ENCODE peak calls at places on chromosomes 16 and 17, in ten cellular contexts. K is fibroblast of the aortic adventitia; I is stomach; X is activated T-helper 1 cell treated with Interleukin-2 at 50 U/mL for 16 hours; N is right cardiac atrium; T is mesenchymal stem cell; R is A172; S is germinal center; O is activated CD4-positive, alpha-beta T cell treated with anti-CD3 and anti-CD28 coated beads for 48 hours; E is caudate nucleus. B is an unnamed sample.

GRCh38 chr17:43758086-43758485 is 505 bp downstream of the SOST start:
- DNase-seq in K (no peak), E (no peak), I (no peak), X (no peak), T (no peak), S (no peak), O (no peak), N (no peak), R (no peak), B (no peak)

GRCh38 chr17:58277107-58277506 is 3.6 kb downstream of the MPO start:
- DNase-seq in E (no peak), S (peak), R (no peak), I (no peak), O (no peak), X (no peak), T (no peak), N (no peak), K (peak), B (no peak)

GRCh38 chr16:71847096-71847495 is 1.3 kb downstream of the ATXN1L start:
- DNase-seq in T (no peak), I (no peak), E (no peak), O (no peak), N (no peak), K (no peak), S (no peak), X (no peak), R (no peak), B (no peak)

GRCh38 chr17:82028246-82028645 is 3.2 kb upstream of the RAC3 start:
- DNase-seq in I (no peak), T (no peak), R (no peak), S (no peak), X (no peak), N (no peak), E (no peak), K (no peak), O (no peak), B (no peak)

GRCh38 chr17:1966274-1967086 is 58.7 kb downstream of the RTN4RL1 start:
- DNase-seq in K (no peak), X (no peak), N (no peak), T (no peak), I (no peak), S (no peak), E (no peak), O (no peak), R (no peak), B (no peak)

GRCh38 chr16:6482861-6483530 is 849.6 kb upstream of the RBFOX1 start:
- DNase-seq in E (peak), I (no peak), T (no peak), R (no peak), O (no peak), X (no peak), S (no peak), N (no peak), K (no peak), B (no peak)

GRCh38 chr17:61167050-61167449 is 232.6 kb upstream of the TBX2 start:
- DNase-seq in O (no peak), X (no peak), R (no peak), T (no peak), S (no peak), E (no peak), I (no peak), N (no peak), K (no peak), B (no peak)

GRCh38 chr17:27667656-27668487 is 36.9 kb downstream of the LGALS9 start:
- DNase-seq in E (no peak), I (no peak), O (no peak), N (no peak), K (no peak), S (no peak), T (no peak), X (no peak), R (no peak), B (no peak)

B was measured in mucosa of gallbladder.